ENCODE peak calls at places on chromosomes 5 and 9, in ten cellular contexts. S, Q, H, B, V, M, T, Y, N and J are unnamed samples.
A peak's percentile ranks its signal among the peaks of the same experiment; 100 is the strongest.

GRCh38 chr5:138660051-138660572 is 84.9 kb upstream of the HSPA9 start:
- DNase-seq in Q (no peak), T (no peak), N (no peak), B (no peak), M (no peak), H (no peak), Y (no peak), V (no peak), S (no peak), J (no peak)

GRCh38 chr9:77291714-77292113 is 114.4 kb downstream of the VPS13A start:
- DNase-seq in T (no peak), M (peak; percentile 55), V (no peak), Q (no peak), B (no peak), N (no peak), H (peak; percentile 9), Y (no peak), S (no peak), J (no peak)

GRCh38 chr5:180860273-180860886 is 696 bp downstream of the ZFP62 start:
- DNase-seq in M (peak; percentile 19), S (peak; percentile 50), Q (no peak), B (peak; percentile 68), V (no peak), T (peak; percentile 40), H (no peak), Y (peak; percentile 52), N (peak; percentile 21), J (peak; percentile 78)

GRCh38 chr5:169767938-169768337 is 130.9 kb downstream of the DOCK2 start:
- DNase-seq in Q (no peak), S (no peak), T (no peak), V (no peak), H (no peak), Y (no peak), B (no peak), N (no peak), M (no peak), J (no peak)

GRCh38 chr5:38667499-38667776 is 111.0 kb upstream of the LIFR start:
- DNase-seq in T (no peak), B (no peak), H (no peak), S (no peak), Y (no peak), M (no peak), V (no peak), Q (no peak), N (no peak), J (no peak)

GRCh38 chr5:87899109-87900100 is 369.2 kb downstream of the TMEM161B start:
- DNase-seq in V (peak; percentile 5), Y (peak; percentile 86), H (no peak), Q (peak; percentile 35), N (peak; percentile 28), S (no peak), B (no peak), T (no peak), M (peak; percentile 1), J (no peak)

GRCh38 chr5:88438006-88438405 is 169.4 kb upstream of the TMEM161B start:
- DNase-seq in V (no peak), B (no peak), Y (peak; percentile 40), H (no peak), N (no peak), T (no peak), S (no peak), M (peak; percentile 18), Q (no peak), J (no peak)

GRCh38 chr9:123364241-123364824 is 8.3 kb downstream of the CRB2 start:
- DNase-seq in N (no peak), Y (peak; percentile 96), Q (peak; percentile 33), V (peak; percentile 26), H (no peak), M (peak; percentile 26), T (no peak), S (no peak), B (no peak), J (no peak)

GRCh38 chr5:87770016-87770415 is 357.3 kb upstream of the CCNH start:
- DNase-seq in Q (no peak), H (no peak), T (no peak), M (no peak), Y (no peak), B (no peak), S (no peak), V (no peak), N (no peak), J (no peak)

GRCh38 chr9:128005938-128006337 is 25.1 kb upstream of the EEIG1 start:
- DNase-seq in H (peak; percentile 55), Y (no peak), V (no peak), B (no peak), M (peak; percentile 26), N (peak; percentile 38), S (no peak), Q (no peak), T (no peak), J (no peak)

GRCh38 chr9:129121483-129121882 is 10.3 kb downstream of the PTPA start:
- DNase-seq in Q (peak; percentile 21), H (no peak), V (no peak), S (no peak), T (no peak), N (no peak), B (no peak), M (peak; percentile 34), Y (peak; percentile 71), J (no peak)

GRCh38 chr5:505946-506555 is 18.2 kb downstream of the SLC9A3 start:
- DNase-seq in V (no peak), S (no peak), B (no peak), M (no peak), H (no peak), Q (no peak), N (no peak), T (no peak), Y (no peak), J (no peak)

GRCh38 chr5:33072296-33072695 is 361.2 kb downstream of the NPR3 start:
- DNase-seq in B (no peak), N (no peak), Y (no peak), H (no peak), Q (no peak), V (no peak), S (no peak), M (no peak), T (no peak), J (no peak)

GRCh38 chr5:3489221-3489620 is 106.4 kb upstream of the IRX1 start:
- DNase-seq in N (no peak), S (no peak), Q (no peak), V (no peak), T (no peak), H (no peak), M (no peak), Y (no peak), B (no peak), J (no peak)

GRCh38 chr9:93955356-93956182 is 414 bp upstream of the BARX1 start:
- DNase-seq in B (peak; percentile 68), N (no peak), S (no peak), H (no peak), M (no peak), Y (no peak), Q (no peak), T (peak; percentile 42), V (no peak), J (no peak)

GRCh38 chr9:135611142-135611874 is 28.0 kb downstream of the GLT6D1 start:
- DNase-seq in V (no peak), Q (no peak), M (no peak), S (no peak), T (no peak), Y (peak; percentile 12), B (no peak), N (no peak), H (no peak), J (peak; percentile 21)

GRCh38 chr9:83979812-83980394 is at the start of gene HNRNPK:
- DNase-seq in S (peak; percentile 76), M (peak; percentile 98), V (peak; percentile 95), T (peak; percentile 100), B (peak; percentile 100), N (peak; percentile 100), H (peak; percentile 82), Q (peak; percentile 100), Y (peak; percentile 99), J (peak; percentile 99)

GRCh38 chr9:125842215-125842614 is 95.0 kb downstream of the PBX3 start:
- DNase-seq in M (no peak), H (no peak), S (no peak), B (no peak), V (no peak), T (no peak), Y (no peak), N (no peak), Q (no peak), J (no peak)

GRCh38 chr9:128792978-128793686 is 6.1 kb downstream of the TBC1D13 start:
- DNase-seq in Q (no peak), S (no peak), T (no peak), V (no peak), Y (no peak), M (no peak), B (no peak), N (no peak), H (no peak), J (no peak)

GRCh38 chr9:37529111-37529510 is 43.4 kb downstream of the POLR1E start:
- DNase-seq in Y (peak; percentile 44), M (no peak), Q (no peak), S (peak; percentile 22), N (no peak), T (peak; percentile 67), V (no peak), B (peak; percentile 79), H (no peak), J (peak; percentile 81)

GRCh38 chr5:103801681-103802080 is 239.1 kb upstream of the NUDT12 start:
- DNase-seq in V (no peak), B (no peak), Y (no peak), S (no peak), Q (no peak), N (no peak), M (no peak), H (no peak), T (no peak), J (no peak)

GRCh38 chr9:105242557-105242956 is 1.9 kb upstream of the SLC44A1 start:
- DNase-seq in T (no peak), S (no peak), M (no peak), V (no peak), N (no peak), Y (no peak), B (no peak), H (no peak), Q (no peak), J (no peak)

GRCh38 chr5:143218563-143219170 is 184.8 kb downstream of the NR3C1 start:
- DNase-seq in Q (no peak), H (no peak), V (no peak), S (no peak), Y (no peak), T (no peak), M (no peak), N (no peak), B (no peak), J (no peak)

GRCh38 chr9:34732886-34733285 is 22.9 kb upstream of the CCL21 start:
- DNase-seq in Q (no peak), S (no peak), N (no peak), M (no peak), Y (no peak), T (no peak), B (no peak), H (no peak), V (no peak), J (no peak)

GRCh38 chr9:129174724-129175514 is 3.1 kb downstream of the IER5L start:
- DNase-seq in S (no peak), B (peak; percentile 65), N (peak; percentile 91), H (no peak), T (peak; percentile 16), Y (peak; percentile 93), M (peak; percentile 95), Q (peak; percentile 59), V (no peak), J (peak; percentile 59)

GRCh38 chr5:138844812-138845513 is 30.2 kb downstream of the LRRTM2 start:
- DNase-seq in V (no peak), N (no peak), S (no peak), H (no peak), Q (no peak), T (no peak), B (no peak), M (peak; percentile 83), Y (no peak), J (no peak)

GRCh38 chr5:100590867-100591266 is 55.7 kb downstream of the FAM174A start:
- DNase-seq in Q (no peak), V (no peak), B (no peak), T (no peak), M (no peak), H (no peak), S (no peak), Y (no peak), N (no peak), J (no peak)

GRCh38 chr5:131068893-131069643 is 96.0 kb downstream of the HINT1 start:
- DNase-seq in V (no peak), Q (peak; percentile 12), T (peak; percentile 34), B (no peak), S (peak; percentile 44), H (no peak), Y (peak; percentile 85), M (no peak), N (no peak), J (peak; percentile 44)